ENCODE peak calls at places on chromosomes 4 and X, in seven cellular contexts. L is NCI-H82; H is heart left ventricle; S is stimulated activated CD4-positive, alpha-beta T cell treated with anti-CD3 and anti-CD28 coated beads, TNF-alpha, amount 100 ng/mL, for 24 hours; Y is effector CD4-positive, alpha-beta T cell; W is stimulated activated naive B cell treated with anti-CD40 and anti-IgM and Interleukin-4, amounts not matched to agents 10 μg/mL and 1 μg/mL and 100 μg/mL, for 72 hours; X is CD4-positive, CD25-positive, alpha-beta regulatory T cell. O is an unnamed sample.

GRCh38 chr4:114180481-114180880 is 201.0 kb upstream of the ARSJ start:
- DNase-seq in L (peak), H (peak), S (peak), Y (peak), W (no peak), X (peak), O (peak)

GRCh38 chr4:70844180-70844579 is 4.5 kb upstream of the GRSF1 start:
- DNase-seq in L (no peak), H (no peak), S (no peak), Y (no peak), W (peak), X (no peak), O (no peak)

GRCh38 chrX:150692296-150692695 is 900 bp upstream of the MTMR1 start:
- DNase-seq in L (peak), H (no peak), S (no peak), Y (no peak), W (no peak), X (no peak), O (peak)

GRCh38 chr4:162349395-162349794 is 185.6 kb upstream of the FSTL5 start:
- DNase-seq in L (no peak), H (no peak), S (no peak), Y (no peak), W (no peak), X (no peak), O (no peak)

GRCh38 chr4:95215991-95216605 is 332.7 kb downstream of the UNC5C start:
- DNase-seq in L (no peak), H (no peak), S (no peak), Y (no peak), W (no peak), X (no peak), O (no peak)

GRCh38 chr4:30746735-30747134 is 26.6 kb downstream of the PCDH7 start:
- DNase-seq in L (no peak), H (no peak), S (no peak), Y (no peak), W (no peak), X (no peak), O (no peak)

GRCh38 chr4:37445023-37445422 is 200.5 kb downstream of the NWD2 start:
- DNase-seq in L (no peak), H (no peak), S (no peak), Y (no peak), W (no peak), X (no peak), O (no peak)

GRCh38 chr4:25424539-25425228 is 47.6 kb downstream of the ANAPC4 start:
- DNase-seq in L (no peak), H (peak), S (no peak), Y (no peak), W (no peak), X (no peak), O (no peak)

GRCh38 chr4:128649575-128650205 is 159.8 kb upstream of the JADE1 start:
- DNase-seq in L (no peak), H (no peak), S (no peak), Y (no peak), W (no peak), X (no peak), O (no peak)

GRCh38 chrX:71621644-71622346 is 3.5 kb upstream of the CXCR3 start:
- DNase-seq in L (no peak), H (no peak), S (no peak), Y (no peak), W (no peak), X (no peak), O (no peak)

GRCh38 chr4:7328913-7329638 is 105.7 kb downstream of the PSAPL1 start:
- DNase-seq in L (peak), H (peak), S (no peak), Y (no peak), W (no peak), X (no peak), O (no peak)

GRCh38 chrX:20412871-20413486 is 146.3 kb upstream of the RPS6KA3 start:
- DNase-seq in L (no peak), H (peak), S (peak), Y (peak), W (peak), X (peak), O (no peak)

GRCh38 chr4:134139188-134139587 is 62.4 kb downstream of the PABPC4L start:
- DNase-seq in L (no peak), H (no peak), S (no peak), Y (no peak), W (no peak), X (no peak), O (no peak)

GRCh38 chr4:146916479-146917076 is 29.1 kb downstream of the TTC29 start:
- DNase-seq in L (peak), H (no peak), S (no peak), Y (no peak), W (no peak), X (no peak), O (peak)

GRCh38 chr4:83618431-83618830 is 82.5 kb downstream of the GPAT3 start:
- DNase-seq in L (no peak), H (no peak), S (no peak), Y (no peak), W (no peak), X (no peak), O (peak)

GRCh38 chrX:120271218-120271617 is 20.6 kb downstream of the ZBTB33 start:
- DNase-seq in L (no peak), H (no peak), S (no peak), Y (no peak), W (no peak), X (no peak), O (no peak)

GRCh38 chrX:69133561-69134542 is 31.4 kb downstream of the PJA1 start:
- DNase-seq in L (peak), H (no peak), S (no peak), Y (no peak), W (no peak), X (no peak), O (peak)

GRCh38 chrX:103830848-103831247 is 1.2 kb downstream of the RAB9B start:
- DNase-seq in L (no peak), H (no peak), S (no peak), Y (no peak), W (no peak), X (no peak), O (no peak)

GRCh38 chrX:2609431-2610238 is 81.5 kb upstream of the CD99 start:
- DNase-seq in L (no peak), H (no peak), S (no peak), Y (no peak), W (no peak), X (no peak), O (peak)

GRCh38 chr4:113845138-113845537 is 83.6 kb upstream of the CAMK2D start:
- DNase-seq in L (no peak), H (no peak), S (no peak), Y (no peak), W (no peak), X (no peak), O (no peak)

GRCh38 chr4:154314248-154314647 is 177.4 kb downstream of the DCHS2 start:
- DNase-seq in L (peak), H (no peak), S (no peak), Y (no peak), W (no peak), X (no peak), O (peak)

GRCh38 chrX:54423161-54423888 is 16.9 kb upstream of the TSR2 start:
- DNase-seq in L (no peak), H (no peak), S (no peak), Y (no peak), W (no peak), X (no peak), O (peak)

GRCh38 chr4:1235381-1236102 is 13.4 kb downstream of the CTBP1 start:
- DNase-seq in L (no peak), H (peak), S (no peak), Y (no peak), W (no peak), X (no peak), O (no peak)

GRCh38 chr4:80922951-80923350 is 107.6 kb upstream of the BMP3 start:
- DNase-seq in L (no peak), H (no peak), S (no peak), Y (no peak), W (no peak), X (no peak), O (no peak)

GRCh38 chrX:77427586-77427985 is 19.6 kb upstream of the FGF16 start:
- DNase-seq in L (no peak), H (no peak), S (no peak), Y (no peak), W (no peak), X (no peak), O (no peak)

GRCh38 chr4:145058256-145058655 is 39.7 kb downstream of the ANAPC10 start:
- DNase-seq in L (no peak), H (no peak), S (no peak), Y (no peak), W (no peak), X (no peak), O (no peak)

GRCh38 chr4:620201-620600 is 5.2 kb upstream of the PDE6B start:
- DNase-seq in L (no peak), H (no peak), S (no peak), Y (no peak), W (no peak), X (no peak), O (no peak)

GRCh38 chr4:102759835-102760644 is 728 bp downstream of the MANBA start:
- DNase-seq in L (peak), H (no peak), S (no peak), Y (peak), W (peak), X (peak), O (peak)